ENCODE peak calls at places on chromosomes 3 and 15, in ten cellular contexts. One of them, this sample, is unnamed.

GRCh38 chr3:45095916-45096526 is 50.2 kb downstream of the CDCP1 start:
- DNase-seq in Calu3: no peak
- DNase-seq in neural crest cell: no peak
- DNase-seq in IMR-90: no peak
- DNase-seq in transverse colon: no peak
- DNase-seq in fibroblast of lung: peak
- DNase-seq in GM23338: no peak
- DNase-seq in psoas muscle: no peak
- DNase-seq in cardiac muscle cell: no peak
- DNase-seq in endodermal cell: no peak
- DNase-seq in this sample: no peak

GRCh38 chr15:92005154-92005553 is 151.6 kb downstream of the SLCO3A1 start:
- DNase-seq in GM23338: no peak
- DNase-seq in endodermal cell: no peak
- DNase-seq in neural crest cell: no peak
- DNase-seq in fibroblast of lung: no peak
- DNase-seq in Calu3: no peak
- DNase-seq in transverse colon: no peak
- DNase-seq in psoas muscle: no peak
- DNase-seq in cardiac muscle cell: no peak
- DNase-seq in IMR-90: no peak
- DNase-seq in this sample: no peak

GRCh38 chr3:69406156-69406555 is 20.3 kb upstream of the FRMD4B start:
- DNase-seq in GM23338: no peak
- DNase-seq in transverse colon: no peak
- DNase-seq in cardiac muscle cell: no peak
- DNase-seq in fibroblast of lung: peak
- DNase-seq in neural crest cell: no peak
- DNase-seq in endodermal cell: no peak
- DNase-seq in Calu3: no peak
- DNase-seq in IMR-90: no peak
- DNase-seq in psoas muscle: no peak
- DNase-seq in this sample: no peak

GRCh38 chr15:74178326-74179100 is 5.0 kb downstream of the ISLR start:
- DNase-seq in endodermal cell: no peak
- DNase-seq in GM23338: no peak
- DNase-seq in neural crest cell: no peak
- DNase-seq in Calu3: no peak
- DNase-seq in transverse colon: no peak
- DNase-seq in cardiac muscle cell: no peak
- DNase-seq in psoas muscle: peak
- DNase-seq in IMR-90: no peak
- DNase-seq in fibroblast of lung: no peak
- DNase-seq in this sample: peak

GRCh38 chr3:122389197-122389596 is 5.2 kb downstream of the FAM162A start:
- DNase-seq in neural crest cell: no peak
- DNase-seq in transverse colon: no peak
- DNase-seq in GM23338: no peak
- DNase-seq in cardiac muscle cell: no peak
- DNase-seq in endodermal cell: no peak
- DNase-seq in psoas muscle: no peak
- DNase-seq in fibroblast of lung: no peak
- DNase-seq in IMR-90: no peak
- DNase-seq in Calu3: no peak
- DNase-seq in this sample: no peak

GRCh38 chr15:33994005-33994615 is 25.8 kb downstream of the CHRM5 start:
- DNase-seq in transverse colon: no peak
- DNase-seq in endodermal cell: peak
- DNase-seq in Calu3: no peak
- DNase-seq in GM23338: peak
- DNase-seq in fibroblast of lung: peak
- DNase-seq in neural crest cell: peak
- DNase-seq in IMR-90: peak
- DNase-seq in psoas muscle: no peak
- DNase-seq in cardiac muscle cell: peak
- DNase-seq in this sample: peak

GRCh38 chr3:61894988-61895935 is 333.9 kb downstream of the PTPRG start:
- DNase-seq in Calu3: peak
- DNase-seq in IMR-90: peak
- DNase-seq in neural crest cell: no peak
- DNase-seq in psoas muscle: no peak
- DNase-seq in cardiac muscle cell: peak
- DNase-seq in GM23338: peak
- DNase-seq in fibroblast of lung: peak
- DNase-seq in endodermal cell: no peak
- DNase-seq in transverse colon: peak
- DNase-seq in this sample: no peak

GRCh38 chr3:37824090-37824953 is 37.4 kb upstream of the CTDSPL start:
- DNase-seq in IMR-90: no peak
- DNase-seq in psoas muscle: no peak
- DNase-seq in Calu3: no peak
- DNase-seq in cardiac muscle cell: no peak
- DNase-seq in neural crest cell: no peak
- DNase-seq in endodermal cell: peak
- DNase-seq in transverse colon: no peak
- DNase-seq in GM23338: peak
- DNase-seq in fibroblast of lung: no peak
- DNase-seq in this sample: no peak

GRCh38 chr15:51191766-51192165 is 97.1 kb upstream of the TNFAIP8L3 start:
- DNase-seq in psoas muscle: no peak
- DNase-seq in cardiac muscle cell: no peak
- DNase-seq in transverse colon: no peak
- DNase-seq in neural crest cell: no peak
- DNase-seq in endodermal cell: no peak
- DNase-seq in GM23338: no peak
- DNase-seq in Calu3: no peak
- DNase-seq in IMR-90: no peak
- DNase-seq in fibroblast of lung: no peak
- DNase-seq in this sample: no peak

GRCh38 chr15:62886431-62887071 is 156.0 kb upstream of the TPM1 start:
- DNase-seq in IMR-90: peak
- DNase-seq in psoas muscle: no peak
- DNase-seq in Calu3: peak
- DNase-seq in endodermal cell: peak
- DNase-seq in neural crest cell: peak
- DNase-seq in fibroblast of lung: no peak
- DNase-seq in GM23338: peak
- DNase-seq in cardiac muscle cell: no peak
- DNase-seq in transverse colon: no peak
- DNase-seq in this sample: no peak

GRCh38 chr3:184283681-184284080 is 7.9 kb downstream of the ECE2 start:
- DNase-seq in fibroblast of lung: no peak
- DNase-seq in endodermal cell: no peak
- DNase-seq in psoas muscle: no peak
- DNase-seq in IMR-90: no peak
- DNase-seq in transverse colon: no peak
- DNase-seq in cardiac muscle cell: no peak
- DNase-seq in GM23338: no peak
- DNase-seq in neural crest cell: no peak
- DNase-seq in Calu3: no peak
- DNase-seq in this sample: no peak

GRCh38 chr15:79163395-79163794 is 72.8 kb upstream of the RASGRF1 start:
- DNase-seq in psoas muscle: no peak
- DNase-seq in Calu3: no peak
- DNase-seq in transverse colon: no peak
- DNase-seq in neural crest cell: no peak
- DNase-seq in fibroblast of lung: no peak
- DNase-seq in GM23338: no peak
- DNase-seq in cardiac muscle cell: no peak
- DNase-seq in endodermal cell: no peak
- DNase-seq in IMR-90: no peak
- DNase-seq in this sample: no peak

GRCh38 chr3:38004415-38005075 is 14.0 kb downstream of the VILL start:
- DNase-seq in psoas muscle: peak
- DNase-seq in fibroblast of lung: peak
- DNase-seq in endodermal cell: peak
- DNase-seq in IMR-90: peak
- DNase-seq in neural crest cell: peak
- DNase-seq in transverse colon: peak
- DNase-seq in GM23338: peak
- DNase-seq in cardiac muscle cell: peak
- DNase-seq in Calu3: peak
- DNase-seq in this sample: peak

DNA sequence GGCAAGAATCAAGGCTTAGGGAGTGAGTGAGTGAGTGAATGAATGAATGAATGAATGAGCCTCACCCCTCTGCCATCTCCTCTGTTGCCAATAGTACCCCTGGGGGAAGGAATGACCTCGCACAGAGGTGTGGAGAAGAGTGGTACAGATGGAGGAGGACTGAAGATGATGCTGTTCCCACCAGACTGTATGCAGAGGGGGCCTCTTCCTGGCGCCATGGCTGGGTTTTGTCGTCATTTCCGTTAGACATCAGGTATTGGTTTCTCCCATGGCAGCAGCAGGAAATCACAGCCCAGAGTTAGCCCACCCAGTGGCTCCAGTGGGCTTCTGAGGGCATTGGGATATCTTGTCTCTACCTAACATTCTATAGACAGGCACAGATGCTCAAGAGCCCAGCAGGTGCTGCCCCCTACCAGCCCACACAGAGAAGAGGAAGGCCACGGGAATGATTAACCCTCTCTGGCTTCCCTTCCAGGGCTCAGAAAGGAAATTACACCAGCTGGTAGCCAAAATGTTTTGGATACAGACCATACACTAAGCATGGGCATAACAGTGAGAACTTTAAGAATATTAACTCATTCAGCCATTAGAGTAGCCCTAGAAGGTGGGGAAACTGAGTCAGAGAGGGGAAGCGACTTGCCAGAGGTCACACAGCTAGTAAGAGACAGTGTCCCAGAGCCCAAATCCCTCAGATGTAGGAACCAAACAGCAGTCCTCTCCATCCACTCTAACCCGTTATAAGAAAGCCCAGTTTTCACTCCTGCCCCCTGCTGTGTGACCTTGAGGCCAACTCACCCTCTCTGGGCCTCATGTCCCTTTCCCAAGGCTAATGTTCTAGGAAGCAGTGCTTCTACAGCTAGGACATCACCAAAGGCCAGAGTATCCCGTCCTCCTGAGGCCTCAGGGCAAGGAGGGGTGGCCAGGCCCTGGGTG is 109.6 kb upstream of the SLC6A11 start:
- DNase-seq in cardiac muscle cell: no peak
- DNase-seq in GM23338: peak
- DNase-seq in transverse colon: no peak
- DNase-seq in Calu3: no peak
- DNase-seq in neural crest cell: no peak
- DNase-seq in IMR-90: no peak
- DNase-seq in endodermal cell: peak
- DNase-seq in psoas muscle: no peak
- DNase-seq in fibroblast of lung: no peak
- DNase-seq in this sample: no peak
- TF ChIP-seq CTCF in cardiac muscle cell: no peak
- TF ChIP-seq CTCF in GM23338: peak
- TF ChIP-seq CTCF in transverse colon: no peak
- TF ChIP-seq CTCF in Calu3: no peak
- TF ChIP-seq CTCF in neural crest cell: no peak
- TF ChIP-seq CTCF in IMR-90: no peak
- TF ChIP-seq CTCF in endodermal cell: peak
- TF ChIP-seq CTCF in psoas muscle: no peak
- TF ChIP-seq CTCF in fibroblast of lung: no peak
- TF ChIP-seq CTCF in this sample: no peak

GRCh38 chr15:35549567-35549966 is 3.6 kb upstream of the DPH6 start:
- DNase-seq in fibroblast of lung: no peak
- DNase-seq in endodermal cell: peak
- DNase-seq in psoas muscle: no peak
- DNase-seq in transverse colon: no peak
- DNase-seq in IMR-90: no peak
- DNase-seq in neural crest cell: no peak
- DNase-seq in cardiac muscle cell: no peak
- DNase-seq in GM23338: peak
- DNase-seq in Calu3: no peak
- DNase-seq in this sample: no peak
- TF ChIP-seq CTCF in fibroblast of lung: no peak
- TF ChIP-seq CTCF in endodermal cell: no peak
- TF ChIP-seq CTCF in psoas muscle: no peak
- TF ChIP-seq CTCF in transverse colon: no peak
- TF ChIP-seq CTCF in IMR-90: no peak
- TF ChIP-seq CTCF in neural crest cell: no peak
- TF ChIP-seq CTCF in cardiac muscle cell: no peak
- TF ChIP-seq CTCF in GM23338: no peak
- TF ChIP-seq CTCF in Calu3: no peak
- TF ChIP-seq CTCF in this sample: no peak

GRCh38 chr3:139934557-139935070 is 371 bp upstream of the CLSTN2 start:
- DNase-seq in fibroblast of lung: peak
- DNase-seq in transverse colon: peak
- DNase-seq in endodermal cell: peak
- DNase-seq in GM23338: peak
- DNase-seq in psoas muscle: peak
- DNase-seq in cardiac muscle cell: peak
- DNase-seq in IMR-90: no peak
- DNase-seq in Calu3: no peak
- DNase-seq in neural crest cell: peak
- DNase-seq in this sample: peak
- TF ChIP-seq CTCF in fibroblast of lung: no peak
- TF ChIP-seq CTCF in transverse colon: no peak
- TF ChIP-seq CTCF in endodermal cell: peak
- TF ChIP-seq CTCF in GM23338: peak
- TF ChIP-seq CTCF in psoas muscle: peak
- TF ChIP-seq CTCF in cardiac muscle cell: peak
- TF ChIP-seq CTCF in IMR-90: no peak
- TF ChIP-seq CTCF in Calu3: no peak
- TF ChIP-seq CTCF in neural crest cell: peak
- TF ChIP-seq CTCF in this sample: no peak

GRCh38 chr15:88334436-88334835 is 77.9 kb upstream of the NTRK3 start:
- DNase-seq in Calu3: no peak
- DNase-seq in psoas muscle: no peak
- DNase-seq in cardiac muscle cell: no peak
- DNase-seq in fibroblast of lung: no peak
- DNase-seq in GM23338: no peak
- DNase-seq in IMR-90: peak
- DNase-seq in transverse colon: no peak
- DNase-seq in neural crest cell: no peak
- DNase-seq in endodermal cell: no peak
- DNase-seq in this sample: no peak

GRCh38 chr15:88341653-88342052 is 85.1 kb upstream of the NTRK3 start:
- DNase-seq in psoas muscle: no peak
- DNase-seq in IMR-90: no peak
- DNase-seq in endodermal cell: no peak
- DNase-seq in GM23338: no peak
- DNase-seq in neural crest cell: no peak
- DNase-seq in fibroblast of lung: no peak
- DNase-seq in Calu3: no peak
- DNase-seq in transverse colon: no peak
- DNase-seq in cardiac muscle cell: no peak
- DNase-seq in this sample: no peak

GRCh38 chr15:88335074-88335473 is 78.5 kb upstream of the NTRK3 start:
- DNase-seq in transverse colon: no peak
- DNase-seq in GM23338: peak
- DNase-seq in neural crest cell: no peak
- DNase-seq in cardiac muscle cell: no peak
- DNase-seq in endodermal cell: no peak
- DNase-seq in fibroblast of lung: no peak
- DNase-seq in Calu3: no peak
- DNase-seq in psoas muscle: no peak
- DNase-seq in IMR-90: no peak
- DNase-seq in this sample: no peak

GRCh38 chr15:88342666-88343065 is 86.1 kb upstream of the NTRK3 start:
- DNase-seq in GM23338: no peak
- DNase-seq in cardiac muscle cell: no peak
- DNase-seq in Calu3: no peak
- DNase-seq in neural crest cell: no peak
- DNase-seq in transverse colon: no peak
- DNase-seq in psoas muscle: no peak
- DNase-seq in fibroblast of lung: no peak
- DNase-seq in IMR-90: no peak
- DNase-seq in endodermal cell: no peak
- DNase-seq in this sample: no peak

GRCh38 chr15:88337993-88338392 is 81.5 kb upstream of the NTRK3 start:
- DNase-seq in neural crest cell: no peak
- DNase-seq in transverse colon: no peak
- DNase-seq in fibroblast of lung: no peak
- DNase-seq in psoas muscle: no peak
- DNase-seq in Calu3: no peak
- DNase-seq in endodermal cell: peak
- DNase-seq in cardiac muscle cell: no peak
- DNase-seq in GM23338: peak
- DNase-seq in IMR-90: no peak
- DNase-seq in this sample: no peak
- TF ChIP-seq CTCF in neural crest cell: no peak
- TF ChIP-seq CTCF in transverse colon: no peak
- TF ChIP-seq CTCF in fibroblast of lung: no peak
- TF ChIP-seq CTCF in psoas muscle: no peak
- TF ChIP-seq CTCF in Calu3: no peak
- TF ChIP-seq CTCF in endodermal cell: peak
- TF ChIP-seq CTCF in cardiac muscle cell: no peak
- TF ChIP-seq CTCF in GM23338: peak
- TF ChIP-seq CTCF in IMR-90: no peak
- TF ChIP-seq CTCF in this sample: no peak

This sample was measured in glutamatergic neuron.